ENCODE peak calls at places on chromosomes 2 and 18, in four cellular contexts. X is HT-29, I is non-pigmented ciliary epithelial cell, P is NCI-H2029. T is an unnamed sample.

GRCh38 chr2:129237966-129238725 is 741.3 kb upstream of the RAB6C start:
- DNase-seq in P (no peak), X (no peak), I (no peak), T (no peak)

GRCh38 chr2:201697899-201698298 is 545 bp downstream of the MPP4 start:
- DNase-seq in P (no peak), X (no peak), I (peak; percentile 83), T (no peak)

GRCh38 chr2:74142340-74142739 is 5.4 kb downstream of the BOLA3 start:
- DNase-seq in X (peak; percentile 18), I (no peak), P (no peak), T (no peak)

GRCh38 chr2:138066139-138066806 is 102.0 kb downstream of the HNMT start:
- DNase-seq in I (no peak), X (no peak), P (no peak), T (no peak)

GRCh38 chr2:153074207-153074606 is 355.8 kb downstream of the ARL6IP6 start:
- DNase-seq in P (no peak), I (peak; percentile 2), X (no peak), T (no peak)

GRCh38 chr2:178482437-178482836 is 2.2 kb downstream of the PLEKHA3 start:
- DNase-seq in X (no peak), I (no peak), P (peak; percentile 57), T (no peak)

GRCh38 chr18:59876310-59876626 is 23.5 kb upstream of the PMAIP1 start:
- DNase-seq in X (no peak), I (no peak), P (no peak), T (no peak)

GRCh38 chr2:1731512-1731962 is 12.8 kb downstream of the PXDN start:
- DNase-seq in P (peak; percentile 33), I (no peak), X (no peak), T (no peak)

GRCh38 chr2:28567076-28567471 is 71.2 kb downstream of the PLB1 start:
- DNase-seq in X (no peak), P (no peak), I (no peak), T (peak; percentile 18)

GRCh38 chr2:30629866-30630265 is 177.4 kb downstream of the CAPN13 start:
- DNase-seq in X (no peak), P (no peak), I (peak; percentile 65), T (no peak)

GRCh38 chr18:57550510-57550909 is 36.0 kb downstream of the FECH start:
- DNase-seq in P (no peak), I (no peak), X (no peak), T (no peak)

GRCh38 chr2:177888581-177888980 is 184.0 kb downstream of the PDE11A start:
- DNase-seq in I (no peak), P (peak; percentile 89), X (no peak), T (no peak)

GRCh38 chr2:1594281-1595171 is 149.8 kb downstream of the PXDN start:
- DNase-seq in X (no peak), P (no peak), I (no peak), T (no peak)

GRCh38 chr2:68466361-68466777 is 725 bp downstream of the FBXO48 start:
- DNase-seq in I (peak; percentile 46), P (no peak), X (peak; percentile 24), T (no peak)

GRCh38 chr2:240421396-240421795 is 14.1 kb upstream of the GPC1 start:
- DNase-seq in P (no peak), I (no peak), X (no peak), T (no peak)

GRCh38 chr2:165718811-165719210 is 75.2 kb downstream of the GALNT3 start:
- DNase-seq in I (no peak), X (no peak), P (no peak), T (no peak)

GRCh38 chr2:225173909-225174308 is 131.6 kb upstream of the DOCK10 start:
- DNase-seq in P (no peak), I (no peak), X (no peak), T (no peak)

GRCh38 chr2:7377861-7378569 is 460.8 kb downstream of the RNF144A start:
- DNase-seq in X (peak; percentile 18), I (no peak), P (peak; percentile 84), T (no peak)

GRCh38 chr2:9145109-9145751 is 61.4 kb upstream of the ASAP2 start:
- DNase-seq in P (no peak), I (no peak), X (no peak), T (no peak)

GRCh38 chr18:12645751-12646203 is 12.1 kb downstream of the SPIRE1 start:
- DNase-seq in P (peak; percentile 81), X (no peak), I (no peak), T (no peak)

GRCh38 chr2:241412144-241412543 is 56.1 kb downstream of the FARP2 start:
- DNase-seq in P (peak; percentile 48), I (peak; percentile 80), X (no peak), T (peak; percentile 96)

GRCh38 chr2:208985644-208986043 is 438.2 kb upstream of the MAP2 start:
- DNase-seq in P (no peak), X (no peak), I (no peak), T (no peak)

GRCh38 chr2:55910077-55910476 is 13.5 kb downstream of the EFEMP1 start:
- DNase-seq in I (no peak), X (no peak), P (no peak), T (no peak)

GRCh38 chr2:210816769-210817168 is 260.4 kb downstream of the CPS1 start:
- DNase-seq in P (no peak), X (no peak), I (no peak), T (no peak)

GRCh38 chr2:156589381-156590079 is 153.4 kb downstream of the GPD2 start:
- DNase-seq in X (peak; percentile 59), P (no peak), I (peak; percentile 19), T (peak; percentile 33)

GRCh38 chr2:31271851-31272267 is 37.9 kb downstream of the EHD3 start:
- DNase-seq in X (no peak), I (no peak), P (no peak), T (no peak)

GRCh38 chr2:8821276-8822217 is 15.9 kb downstream of the KIDINS220 start:
- DNase-seq in I (no peak), X (no peak), P (no peak), T (no peak)

GRCh38 chr18:48893559-48894265 is 57.1 kb downstream of the SMAD7 start:
- DNase-seq in P (no peak), I (no peak), X (no peak), T (no peak)

GRCh38 chr18:43863180-43863579 is 585.9 kb upstream of the SYT4 start:
- DNase-seq in X (no peak), I (no peak), P (no peak), T (peak; percentile 76)

GRCh38 chr2:164014068-164014577 is 278.3 kb upstream of the FIGN start:
- DNase-seq in I (no peak), P (no peak), X (no peak), T (no peak)

GRCh38 chr2:47554311-47554905 is 151.5 kb downstream of the MSH2 start:
- DNase-seq in I (no peak), X (no peak), P (no peak), T (no peak)

GRCh38 chr18:3100498-3101132 is 87.7 kb upstream of the LPIN2 start:
- DNase-seq in P (no peak), X (no peak), I (no peak), T (no peak)

GRCh38 chr2:217263796-217264195 is 403.9 kb upstream of the TNP1 start:
- DNase-seq in X (no peak), P (no peak), I (no peak), T (no peak)

GRCh38 chr2:157430266-157430665 is 13.6 kb downstream of the CYTIP start:
- DNase-seq in P (no peak), X (no peak), I (no peak), T (no peak)

T was measured in smooth muscle cell of the brain vasculature.